ENCODE peak calls at places on chromosome X, in six cellular contexts. One of them, this sample, is unnamed.

GRCh38 chrX:25601323-25601722 is 536.8 kb upstream of the MAGEB18 start:
- DNase-seq in Peyer's patch: no peak
- DNase-seq in cardiac muscle cell: no peak
- DNase-seq in heart right ventricle: no peak
- DNase-seq in A549: no peak
- DNase-seq in fibroblast of lung: no peak
- DNase-seq in this sample: no peak

GRCh38 chrX:64230123-64230970 is at the start of gene ASB12:
- DNase-seq in Peyer's patch: no peak
- DNase-seq in cardiac muscle cell: no peak
- DNase-seq in heart right ventricle: peak
- DNase-seq in A549: no peak
- DNase-seq in fibroblast of lung: no peak
- DNase-seq in this sample: no peak

GRCh38 chrX:38941675-38942074 is 140.4 kb downstream of the MID1IP1 start:
- DNase-seq in Peyer's patch: no peak
- DNase-seq in cardiac muscle cell: no peak
- DNase-seq in heart right ventricle: no peak
- DNase-seq in A549: peak
- DNase-seq in fibroblast of lung: peak
- DNase-seq in this sample: no peak

GRCh38 chrX:25001808-25002657 is 13.7 kb downstream of the ARX start:
- DNase-seq in Peyer's patch: no peak
- DNase-seq in cardiac muscle cell: no peak
- DNase-seq in heart right ventricle: no peak
- DNase-seq in A549: no peak
- DNase-seq in fibroblast of lung: no peak
- DNase-seq in this sample: no peak

GRCh38 chrX:153957224-153957623 is 12.8 kb upstream of the RENBP start:
- DNase-seq in Peyer's patch: no peak
- DNase-seq in cardiac muscle cell: no peak
- DNase-seq in heart right ventricle: no peak
- DNase-seq in A549: no peak
- DNase-seq in fibroblast of lung: no peak
- DNase-seq in this sample: no peak

GRCh38 chrX:78673256-78673655 is 14.1 kb upstream of the RTL3 start:
- DNase-seq in Peyer's patch: no peak
- DNase-seq in cardiac muscle cell: no peak
- DNase-seq in heart right ventricle: no peak
- DNase-seq in A549: no peak
- DNase-seq in fibroblast of lung: no peak
- DNase-seq in this sample: no peak

GRCh38 chrX:108070891-108071290 is 20.5 kb downstream of the PSMD10 start:
- DNase-seq in Peyer's patch: no peak
- DNase-seq in cardiac muscle cell: no peak
- DNase-seq in heart right ventricle: no peak
- DNase-seq in A549: peak
- DNase-seq in fibroblast of lung: peak
- DNase-seq in this sample: peak

GRCh38 chrX:119272882-119273806 is 37.1 kb downstream of the PGRMC1 start:
- DNase-seq in Peyer's patch: no peak
- DNase-seq in cardiac muscle cell: peak
- DNase-seq in heart right ventricle: peak
- DNase-seq in A549: no peak
- DNase-seq in fibroblast of lung: peak
- DNase-seq in this sample: no peak

GRCh38 chrX:83416273-83416672 is 91.8 kb upstream of the POU3F4 start:
- DNase-seq in Peyer's patch: no peak
- DNase-seq in cardiac muscle cell: peak
- DNase-seq in heart right ventricle: no peak
- DNase-seq in A549: no peak
- DNase-seq in fibroblast of lung: no peak
- DNase-seq in this sample: no peak

GRCh38 chrX:120308959-120309872 is 2.0 kb downstream of the TMEM255A start:
- DNase-seq in Peyer's patch: peak
- DNase-seq in cardiac muscle cell: peak
- DNase-seq in heart right ventricle: peak
- DNase-seq in A549: peak
- DNase-seq in fibroblast of lung: peak
- DNase-seq in this sample: no peak

GRCh38 chrX:66632473-66632872 is 6.4 kb downstream of the EDA2R start:
- DNase-seq in Peyer's patch: no peak
- DNase-seq in cardiac muscle cell: no peak
- DNase-seq in heart right ventricle: no peak
- DNase-seq in A549: no peak
- DNase-seq in fibroblast of lung: peak
- DNase-seq in this sample: no peak

GRCh38 chrX:23952984-23953907 is 45.4 kb downstream of the CXorf58 start:
- DNase-seq in Peyer's patch: peak
- DNase-seq in cardiac muscle cell: peak
- DNase-seq in heart right ventricle: no peak
- DNase-seq in A549: peak
- DNase-seq in fibroblast of lung: no peak
- DNase-seq in this sample: no peak

GRCh38 chrX:36908801-36909403 is 99.3 kb upstream of the FAM47C start:
- DNase-seq in Peyer's patch: no peak
- DNase-seq in cardiac muscle cell: peak
- DNase-seq in heart right ventricle: no peak
- DNase-seq in A549: peak
- DNase-seq in fibroblast of lung: peak
- DNase-seq in this sample: no peak

GRCh38 chrX:36909584-36909983 is 98.6 kb upstream of the FAM47C start:
- DNase-seq in Peyer's patch: no peak
- DNase-seq in cardiac muscle cell: no peak
- DNase-seq in heart right ventricle: no peak
- DNase-seq in A549: no peak
- DNase-seq in fibroblast of lung: peak
- DNase-seq in this sample: no peak

GRCh38 chrX:36916941-36917340 is 91.2 kb upstream of the FAM47C start:
- DNase-seq in Peyer's patch: no peak
- DNase-seq in cardiac muscle cell: no peak
- DNase-seq in heart right ventricle: no peak
- DNase-seq in A549: no peak
- DNase-seq in fibroblast of lung: no peak
- DNase-seq in this sample: no peak

GRCh38 chrX:36913551-36913950 is 94.6 kb upstream of the FAM47C start:
- DNase-seq in Peyer's patch: no peak
- DNase-seq in cardiac muscle cell: no peak
- DNase-seq in heart right ventricle: no peak
- DNase-seq in A549: no peak
- DNase-seq in fibroblast of lung: no peak
- DNase-seq in this sample: no peak
- TF ChIP-seq CTCF in Peyer's patch: no peak
- TF ChIP-seq CTCF in cardiac muscle cell: no peak
- TF ChIP-seq CTCF in heart right ventricle: no peak
- TF ChIP-seq CTCF in A549: no peak
- TF ChIP-seq CTCF in fibroblast of lung: no peak
- TF ChIP-seq CTCF in this sample: no peak

GRCh38 chrX:19343085-19343461 is 654 bp upstream of the PDHA1 start:
- DNase-seq in Peyer's patch: no peak
- DNase-seq in cardiac muscle cell: no peak
- DNase-seq in heart right ventricle: no peak
- DNase-seq in A549: no peak
- DNase-seq in fibroblast of lung: no peak
- DNase-seq in this sample: no peak
- H3K4me3 ChIP-seq in Peyer's patch: peak
- H3K4me3 ChIP-seq in cardiac muscle cell: peak
- H3K4me3 ChIP-seq in heart right ventricle: peak
- H3K4me3 ChIP-seq in A549: peak
- H3K4me3 ChIP-seq in fibroblast of lung: peak
- H3K4me3 ChIP-seq in this sample: peak

GRCh38 chrX:31213941-31214340 is 142.1 kb upstream of the FTHL17 start:
- DNase-seq in Peyer's patch: no peak
- DNase-seq in cardiac muscle cell: peak
- DNase-seq in heart right ventricle: peak
- DNase-seq in A549: no peak
- DNase-seq in fibroblast of lung: no peak
- DNase-seq in this sample: no peak
- TF ChIP-seq CTCF in Peyer's patch: no peak
- TF ChIP-seq CTCF in cardiac muscle cell: peak
- TF ChIP-seq CTCF in heart right ventricle: peak
- TF ChIP-seq CTCF in A549: no peak
- TF ChIP-seq CTCF in fibroblast of lung: peak
- TF ChIP-seq CTCF in this sample: peak

DNA sequence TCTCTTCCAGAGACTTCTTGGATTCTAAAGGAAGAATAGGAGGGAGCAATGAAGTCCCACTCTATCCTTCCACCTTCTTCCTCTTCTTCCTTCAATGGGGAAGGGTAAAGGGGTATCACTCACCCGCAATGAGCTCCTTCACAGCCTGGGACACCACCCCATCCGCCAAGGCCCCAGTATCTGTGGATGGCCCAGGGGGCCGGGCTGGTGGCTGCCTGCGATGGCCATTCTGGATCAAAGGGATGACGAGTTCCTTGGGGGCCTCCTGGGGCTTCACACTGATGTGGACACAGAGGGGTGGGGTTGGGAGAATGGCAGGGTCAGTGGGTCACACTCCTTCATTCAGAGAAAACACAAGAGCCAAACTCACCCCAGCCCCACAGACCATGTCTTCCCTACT is 1.0 kb downstream of the GPKOW start:
- DNase-seq in Peyer's patch: no peak
- DNase-seq in cardiac muscle cell: no peak
- DNase-seq in heart right ventricle: no peak
- DNase-seq in A549: no peak
- DNase-seq in fibroblast of lung: no peak
- DNase-seq in this sample: no peak
- H3K4me3 ChIP-seq in Peyer's patch: peak
- H3K4me3 ChIP-seq in cardiac muscle cell: no peak
- H3K4me3 ChIP-seq in heart right ventricle: peak
- H3K4me3 ChIP-seq in A549: peak
- H3K4me3 ChIP-seq in fibroblast of lung: peak
- H3K4me3 ChIP-seq in this sample: peak

GRCh38 chrX:19514791-19515614 is at the start of gene MAP3K15:
- DNase-seq in Peyer's patch: no peak
- DNase-seq in cardiac muscle cell: peak
- DNase-seq in heart right ventricle: no peak
- DNase-seq in A549: peak
- DNase-seq in fibroblast of lung: peak
- DNase-seq in this sample: no peak
- TF ChIP-seq CTCF in Peyer's patch: no peak
- TF ChIP-seq CTCF in cardiac muscle cell: no peak
- TF ChIP-seq CTCF in heart right ventricle: no peak
- TF ChIP-seq CTCF in A549: peak
- TF ChIP-seq CTCF in fibroblast of lung: no peak
- TF ChIP-seq CTCF in this sample: no peak

This sample was measured in HFF-Myc.